ENCODE peak calls at places on chromosomes 12 and 14, in six cellular contexts. V, O, C, A, P and J are unnamed samples.

GRCh38 chr12:88764781-88765470 is 184.7 kb upstream of the KITLG start:
- DNase-seq in V (no peak), O (no peak), C (no peak), A (no peak), P (no peak), J (no peak)

GRCh38 chr14:101226603-101227425 is 323.3 kb upstream of the RTL1 start:
- DNase-seq in V (no peak), O (no peak), C (no peak), A (no peak), P (peak; percentile 80), J (no peak)

GRCh38 chr14:22657861-22658260 is 13.7 kb upstream of the OR6J1 start:
- DNase-seq in V (peak; percentile 20), O (peak; percentile 39), C (no peak), A (peak; percentile 40), P (no peak), J (peak; percentile 36)

GRCh38 chr12:47237751-47238211 is 158.0 kb upstream of the AMIGO2 start:
- DNase-seq in V (no peak), O (no peak), C (no peak), A (no peak), P (no peak), J (no peak)

GRCh38 chr14:36720657-36721056 is 59.0 kb downstream of the PAX9 start:
- DNase-seq in V (no peak), O (no peak), C (no peak), A (no peak), P (no peak), J (no peak)

GRCh38 chr14:34629657-34630529 is at the start of gene SNX6:
- DNase-seq in V (peak; percentile 91), O (peak; percentile 100), C (peak; percentile 88), A (peak; percentile 88), P (peak; percentile 86), J (peak; percentile 99)

GRCh38 chr12:39103552-39104165 is 198.3 kb upstream of the CPNE8 start:
- DNase-seq in V (peak; percentile 40), O (peak; percentile 63), C (no peak), A (peak; percentile 66), P (no peak), J (peak; percentile 66)

GRCh38 chr14:54346257-54346656 is 50.5 kb upstream of the CDKN3 start:
- DNase-seq in V (no peak), O (no peak), C (no peak), A (no peak), P (no peak), J (no peak)

GRCh38 chr12:94615284-94616216 is 34.8 kb downstream of the TMCC3 start:
- DNase-seq in V (no peak), O (no peak), C (peak; percentile 45), A (no peak), P (peak; percentile 87), J (no peak)

GRCh38 chr14:56580317-56580711 is 716 bp downstream of the TMEM260 start:
- DNase-seq in V (no peak), O (no peak), C (no peak), A (peak; percentile 2), P (no peak), J (no peak)

GRCh38 chr12:106082216-106083175 is 56.3 kb downstream of the NUAK1 start:
- DNase-seq in V (no peak), O (no peak), C (no peak), A (no peak), P (no peak), J (no peak)

GRCh38 chr12:115990241-115990640 is 287.3 kb downstream of the MED13L start:
- DNase-seq in V (no peak), O (no peak), C (no peak), A (no peak), P (no peak), J (no peak)

GRCh38 chr14:70808023-70808401 is 1.3 kb downstream of the MAP3K9 start:
- DNase-seq in V (peak; percentile 75), O (peak; percentile 65), C (no peak), A (peak; percentile 81), P (no peak), J (peak; percentile 76)

GRCh38 chr12:7096006-7096903 is 4.0 kb upstream of the C1R start:
- DNase-seq in V (no peak), O (no peak), C (no peak), A (no peak), P (peak; percentile 45), J (no peak)

GRCh38 chr14:99521176-99522024 is 40.2 kb downstream of the CCNK start:
- DNase-seq in V (no peak), O (no peak), C (no peak), A (no peak), P (no peak), J (no peak)

GRCh38 chr14:67749341-67750110 is 47.8 kb downstream of the RDH12 start:
- DNase-seq in V (no peak), O (no peak), C (no peak), A (no peak), P (no peak), J (no peak)

GRCh38 chr12:49200882-49201594 is 12.2 kb upstream of the TUBA1A start:
- DNase-seq in V (peak; percentile 74), O (peak; percentile 58), C (no peak), A (peak; percentile 65), P (no peak), J (peak; percentile 58)

GRCh38 chr12:11085419-11085818 is 6.7 kb downstream of the TAS2R43 start:
- DNase-seq in V (no peak), O (no peak), C (no peak), A (no peak), P (no peak), J (peak; percentile 7)

GRCh38 chr12:42587564-42588307 is 1.8 kb downstream of the PRICKLE1 start:
- DNase-seq in V (no peak), O (no peak), C (no peak), A (no peak), P (no peak), J (no peak)

GRCh38 chr14:41922014-41922413 is 315.3 kb downstream of the LRFN5 start:
- DNase-seq in V (no peak), O (no peak), C (no peak), A (no peak), P (no peak), J (no peak)

GRCh38 chr14:81613341-81614045 is 79.8 kb upstream of the SEL1L start:
- DNase-seq in V (no peak), O (no peak), C (no peak), A (no peak), P (no peak), J (no peak)

GRCh38 chr12:89709994-89710872 is 1.6 kb upstream of the ATP2B1 start:
- DNase-seq in V (no peak), O (no peak), C (peak; percentile 67), A (peak; percentile 57), P (peak; percentile 67), J (no peak)

GRCh38 chr12:32843528-32844095 is 53.0 kb downstream of the PKP2 start:
- DNase-seq in V (no peak), O (no peak), C (no peak), A (no peak), P (no peak), J (no peak)

GRCh38 chr14:31263485-31264133 is 56.0 kb upstream of the HECTD1 start:
- DNase-seq in V (no peak), O (no peak), C (no peak), A (no peak), P (peak; percentile 55), J (no peak)

GRCh38 chr12:113075137-113075683 is 18.7 kb downstream of the DTX1 start:
- DNase-seq in V (peak; percentile 88), O (peak; percentile 84), C (no peak), A (peak; percentile 93), P (no peak), J (peak; percentile 93)

GRCh38 chr14:26597136-26598080 is at the start of gene NOVA1:
- DNase-seq in V (no peak), O (peak; percentile 5), C (peak; percentile 24), A (no peak), P (peak; percentile 39), J (no peak)

GRCh38 chr12:52056801-52057613 is 5.8 kb downstream of the NR4A1 start:
- DNase-seq in V (no peak), O (no peak), C (no peak), A (no peak), P (no peak), J (no peak)

GRCh38 chr14:100779691-100780080 is 46.2 kb upstream of the MEG3 start:
- DNase-seq in V (no peak), O (no peak), C (no peak), A (no peak), P (no peak), J (no peak)

GRCh38 chr14:25041484-25041883 is 8.5 kb downstream of the STXBP6 start:
- DNase-seq in V (no peak), O (no peak), C (no peak), A (no peak), P (no peak), J (no peak)

GRCh38 chr12:116194935-116195431 is 82.5 kb downstream of the MED13L start:
- DNase-seq in V (peak; percentile 70), O (peak; percentile 45), C (no peak), A (peak; percentile 94), P (no peak), J (peak; percentile 47)

GRCh38 chr14:99595034-99595433 is 9.0 kb downstream of the CCDC85C start:
- DNase-seq in V (peak; percentile 23), O (peak; percentile 67), C (no peak), A (peak; percentile 62), P (no peak), J (peak; percentile 76)

GRCh38 chr12:63420206-63420644 is 248.1 kb downstream of the DPY19L2 start:
- DNase-seq in V (peak; percentile 35), O (peak; percentile 38), C (no peak), A (peak; percentile 75), P (peak; percentile 59), J (peak; percentile 61)
- TF ChIP-seq CTCF in V (peak; percentile 59), O (peak; percentile 54), C (peak; percentile 64), A (peak; percentile 57), P (peak; percentile 61), J (peak; percentile 69)

GRCh38 chr14:58884442-58884841 is 246.7 kb downstream of the DACT1 start:
- DNase-seq in V (no peak), O (no peak), C (no peak), A (peak; percentile 5), P (no peak), J (no peak)
- TF ChIP-seq CTCF in V (no peak), O (peak; percentile 7), C (peak; percentile 31), A (peak; percentile 21), P (peak; percentile 32), J (no peak)

GRCh38 chr12:102740157-102741032 is 176.6 kb downstream of the PAH start:
- DNase-seq in V (peak; percentile 8), O (no peak), C (no peak), A (peak; percentile 31), P (no peak), J (peak; percentile 28)
- TF ChIP-seq CTCF in V (peak; percentile 21), O (peak; percentile 24), C (no peak), A (no peak), P (peak; percentile 25), J (peak; percentile 31)

DNA sequence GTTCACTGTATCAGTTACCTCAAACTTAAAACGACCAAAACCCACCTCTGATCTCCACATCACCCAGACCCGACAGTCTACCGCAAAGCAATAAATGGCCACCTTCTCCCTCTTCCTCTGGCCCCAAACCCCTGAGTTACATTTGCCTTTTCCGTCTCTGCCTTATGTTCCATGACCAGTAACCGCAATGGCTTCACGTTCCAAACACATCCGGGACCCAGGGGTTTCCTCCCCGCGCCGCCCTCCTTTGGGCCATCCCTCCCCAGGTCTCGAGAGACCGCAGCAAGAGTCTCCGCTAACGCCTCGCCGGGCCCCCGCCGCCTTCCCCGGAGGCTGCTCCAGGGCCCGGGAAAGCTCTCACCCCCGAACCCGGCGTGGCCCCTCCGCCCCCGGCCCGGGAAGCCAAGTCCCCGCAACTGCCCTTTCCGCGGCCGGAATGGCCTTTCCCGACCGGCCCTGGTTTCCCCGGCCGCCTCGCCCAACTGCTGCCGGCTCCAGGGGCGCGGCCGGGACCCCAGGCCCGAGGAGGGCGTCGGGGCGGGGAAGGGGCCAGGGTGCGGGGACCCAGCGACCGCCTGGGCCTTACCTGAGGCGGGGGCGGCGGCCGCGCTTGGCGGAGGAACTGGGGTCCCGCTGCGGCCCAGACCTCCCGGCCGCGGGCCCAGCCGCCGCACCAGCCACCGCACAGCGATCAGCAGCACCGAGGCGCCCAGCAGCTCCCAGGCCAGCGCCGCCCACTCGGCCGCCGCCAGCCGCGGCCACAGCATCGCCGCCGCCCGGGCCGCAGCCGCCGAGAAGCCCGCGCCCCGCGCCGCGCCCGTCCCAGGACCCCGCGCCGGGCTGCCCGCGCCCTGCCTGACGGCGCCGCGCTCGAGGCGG is at the start of gene ANKLE2:
- DNase-seq in V (peak; percentile 62), O (peak; percentile 81), C (peak; percentile 46), A (peak; percentile 71), P (peak; percentile 61), J (peak; percentile 90)
- TF ChIP-seq CTCF in V (no peak), O (no peak), C (no peak), A (no peak), P (no peak), J (no peak)